ENCODE peak calls at places on chromosomes 11 and 22, in six cellular contexts. One of them, this sample, is unnamed.

GRCh38 chr11:7918141-7918540 is 12.9 kb downstream of the OR10A6 start:
- DNase-seq in GM23248: no peak
- DNase-seq in MM.1S: no peak
- DNase-seq in SK-N-SH: no peak
- DNase-seq in neural progenitor cell: no peak
- DNase-seq in HCT116: no peak
- DNase-seq in this sample: peak; percentile 54

GRCh38 chr11:69343401-69344321 is 49.7 kb downstream of the MYEOV start:
- DNase-seq in SK-N-SH: no peak
- DNase-seq in neural progenitor cell: no peak
- DNase-seq in MM.1S: no peak
- DNase-seq in HCT116: no peak
- DNase-seq in GM23248: no peak
- DNase-seq in this sample: no peak

GRCh38 chr11:93051181-93051580 is 81.7 kb downstream of the MTNR1B start:
- DNase-seq in neural progenitor cell: no peak
- DNase-seq in SK-N-SH: no peak
- DNase-seq in GM23248: peak; percentile 69
- DNase-seq in MM.1S: no peak
- DNase-seq in HCT116: no peak
- DNase-seq in this sample: no peak

GRCh38 chr11:61158691-61159381 is 2.4 kb downstream of the VPS37C start:
- DNase-seq in neural progenitor cell: no peak
- DNase-seq in SK-N-SH: no peak
- DNase-seq in GM23248: peak; percentile 80
- DNase-seq in HCT116: no peak
- DNase-seq in MM.1S: no peak
- DNase-seq in this sample: peak; percentile 93

GRCh38 chr11:75665126-75665525 is 3.7 kb downstream of the MAP6 start:
- DNase-seq in GM23248: no peak
- DNase-seq in HCT116: no peak
- DNase-seq in MM.1S: no peak
- DNase-seq in SK-N-SH: no peak
- DNase-seq in neural progenitor cell: no peak
- DNase-seq in this sample: no peak

GRCh38 chr22:43296279-43296902 is 46.8 kb downstream of the SCUBE1 start:
- DNase-seq in neural progenitor cell: peak; percentile 41
- DNase-seq in MM.1S: no peak
- DNase-seq in SK-N-SH: no peak
- DNase-seq in GM23248: no peak
- DNase-seq in HCT116: no peak
- DNase-seq in this sample: no peak

GRCh38 chr11:70077411-70078094 is 564 bp upstream of the ANO1 start:
- DNase-seq in HCT116: no peak
- DNase-seq in GM23248: no peak
- DNase-seq in SK-N-SH: no peak
- DNase-seq in neural progenitor cell: no peak
- DNase-seq in MM.1S: no peak
- DNase-seq in this sample: peak; percentile 71

GRCh38 chr22:40156001-40156516 is 21.7 kb upstream of the TNRC6B start:
- DNase-seq in GM23248: peak; percentile 49
- DNase-seq in neural progenitor cell: no peak
- DNase-seq in HCT116: peak; percentile 51
- DNase-seq in SK-N-SH: no peak
- DNase-seq in MM.1S: peak; percentile 11
- DNase-seq in this sample: peak; percentile 87

GRCh38 chr11:63609536-63609935 is 4.7 kb downstream of the PLAAT3 start:
- DNase-seq in MM.1S: no peak
- DNase-seq in GM23248: no peak
- DNase-seq in HCT116: no peak
- DNase-seq in SK-N-SH: peak; percentile 44
- DNase-seq in neural progenitor cell: no peak
- DNase-seq in this sample: no peak

GRCh38 chr11:12045914-12046635 is 37.6 kb upstream of the DKK3 start:
- DNase-seq in GM23248: peak; percentile 36
- DNase-seq in HCT116: no peak
- DNase-seq in SK-N-SH: no peak
- DNase-seq in MM.1S: no peak
- DNase-seq in neural progenitor cell: no peak
- DNase-seq in this sample: no peak

GRCh38 chr22:31625661-31626426 is 36.2 kb downstream of the PISD start:
- DNase-seq in neural progenitor cell: peak; percentile 89
- DNase-seq in HCT116: no peak
- DNase-seq in SK-N-SH: no peak
- DNase-seq in MM.1S: no peak
- DNase-seq in GM23248: peak; percentile 50
- DNase-seq in this sample: no peak

GRCh38 chr22:33563568-33563967 is 356.7 kb downstream of the LARGE1 start:
- DNase-seq in HCT116: no peak
- DNase-seq in neural progenitor cell: no peak
- DNase-seq in GM23248: no peak
- DNase-seq in SK-N-SH: no peak
- DNase-seq in MM.1S: no peak
- DNase-seq in this sample: no peak

GRCh38 chr22:30159082-30159481 is 78.8 kb downstream of the HORMAD2 start:
- DNase-seq in HCT116: no peak
- DNase-seq in GM23248: no peak
- DNase-seq in neural progenitor cell: no peak
- DNase-seq in MM.1S: no peak
- DNase-seq in SK-N-SH: no peak
- DNase-seq in this sample: no peak

GRCh38 chr22:37222440-37222971 is 10.2 kb upstream of the SSTR3 start:
- DNase-seq in HCT116: no peak
- DNase-seq in MM.1S: peak; percentile 77
- DNase-seq in GM23248: no peak
- DNase-seq in SK-N-SH: no peak
- DNase-seq in neural progenitor cell: no peak
- DNase-seq in this sample: no peak

GRCh38 chr11:113994077-113994954 is 19.4 kb downstream of the HTR3A start:
- DNase-seq in GM23248: peak; percentile 27
- DNase-seq in MM.1S: no peak
- DNase-seq in neural progenitor cell: peak; percentile 76
- DNase-seq in HCT116: no peak
- DNase-seq in SK-N-SH: peak; percentile 71
- DNase-seq in this sample: peak; percentile 43

GRCh38 chr22:38835888-38836301 is 7.9 kb downstream of the NPTXR start:
- DNase-seq in SK-N-SH: no peak
- DNase-seq in neural progenitor cell: no peak
- DNase-seq in MM.1S: no peak
- DNase-seq in HCT116: no peak
- DNase-seq in GM23248: peak; percentile 88
- DNase-seq in this sample: peak; percentile 65

GRCh38 chr11:129728571-129728970 is 87.1 kb upstream of the TMEM45B start:
- DNase-seq in MM.1S: no peak
- DNase-seq in GM23248: no peak
- DNase-seq in neural progenitor cell: no peak
- DNase-seq in SK-N-SH: no peak
- DNase-seq in HCT116: no peak
- DNase-seq in this sample: peak; percentile 58

GRCh38 chr11:120079750-120080610 is 57.9 kb downstream of the TRIM29 start:
- DNase-seq in HCT116: no peak
- DNase-seq in GM23248: peak; percentile 39
- DNase-seq in SK-N-SH: no peak
- DNase-seq in MM.1S: no peak
- DNase-seq in neural progenitor cell: no peak
- DNase-seq in this sample: no peak

GRCh38 chr11:15780837-15781236 is 575.5 kb downstream of the SOX6 start:
- DNase-seq in SK-N-SH: no peak
- DNase-seq in neural progenitor cell: no peak
- DNase-seq in GM23248: no peak
- DNase-seq in HCT116: no peak
- DNase-seq in MM.1S: no peak
- DNase-seq in this sample: no peak

GRCh38 chr11:68115285-68115684 is 5.9 kb downstream of the CHKA start:
- DNase-seq in MM.1S: no peak
- DNase-seq in HCT116: no peak
- DNase-seq in neural progenitor cell: no peak
- DNase-seq in GM23248: no peak
- DNase-seq in SK-N-SH: no peak
- DNase-seq in this sample: no peak

GRCh38 chr11:17386331-17387084 is 2.0 kb downstream of the KCNJ11 start:
- DNase-seq in HCT116: peak; percentile 18
- DNase-seq in MM.1S: peak; percentile 78
- DNase-seq in SK-N-SH: peak; percentile 74
- DNase-seq in GM23248: peak; percentile 69
- DNase-seq in neural progenitor cell: peak; percentile 69
- DNase-seq in this sample: peak; percentile 62

GRCh38 chr11:47010192-47010591 is 73.6 kb downstream of the CSTPP1 start:
- DNase-seq in GM23248: peak; percentile 19
- DNase-seq in neural progenitor cell: peak; percentile 11
- DNase-seq in MM.1S: no peak
- DNase-seq in SK-N-SH: no peak
- DNase-seq in HCT116: no peak
- DNase-seq in this sample: no peak

GRCh38 chr22:28829358-28830181 is 29.2 kb upstream of the XBP1 start:
- DNase-seq in MM.1S: peak; percentile 90
- DNase-seq in HCT116: peak; percentile 36
- DNase-seq in SK-N-SH: peak; percentile 77
- DNase-seq in neural progenitor cell: peak; percentile 86
- DNase-seq in GM23248: peak; percentile 85
- DNase-seq in this sample: peak; percentile 80

GRCh38 chr11:59437770-59438169 is 1.5 kb downstream of the OR5A1 start:
- DNase-seq in GM23248: no peak
- DNase-seq in HCT116: no peak
- DNase-seq in SK-N-SH: no peak
- DNase-seq in MM.1S: no peak
- DNase-seq in neural progenitor cell: peak; percentile 42
- DNase-seq in this sample: no peak

GRCh38 chr11:134460044-134460371 is 48.0 kb upstream of the B3GAT1 start:
- DNase-seq in GM23248: no peak
- DNase-seq in MM.1S: no peak
- DNase-seq in SK-N-SH: no peak
- DNase-seq in neural progenitor cell: no peak
- DNase-seq in HCT116: no peak
- DNase-seq in this sample: no peak

GRCh38 chr22:20530368-20531153 is 23.2 kb downstream of the MED15 start:
- DNase-seq in GM23248: peak; percentile 96
- DNase-seq in neural progenitor cell: no peak
- DNase-seq in MM.1S: no peak
- DNase-seq in HCT116: peak; percentile 56
- DNase-seq in SK-N-SH: no peak
- DNase-seq in this sample: peak; percentile 85

GRCh38 chr22:46731246-46732040 is 6.6 kb downstream of the CERK start:
- DNase-seq in SK-N-SH: peak; percentile 50
- DNase-seq in MM.1S: no peak
- DNase-seq in GM23248: peak; percentile 33
- DNase-seq in neural progenitor cell: peak; percentile 65
- DNase-seq in HCT116: no peak
- DNase-seq in this sample: no peak

GRCh38 chr22:35656284-35656752 is 8.1 kb downstream of the APOL6 start:
- DNase-seq in HCT116: no peak
- DNase-seq in GM23248: no peak
- DNase-seq in neural progenitor cell: no peak
- DNase-seq in MM.1S: no peak
- DNase-seq in SK-N-SH: peak; percentile 66
- DNase-seq in this sample: no peak
- TF ChIP-seq EZH2phosphoT487 in HCT116: no peak
- TF ChIP-seq EZH2phosphoT487 in GM23248: no peak
- TF ChIP-seq EZH2phosphoT487 in neural progenitor cell: no peak
- TF ChIP-seq EZH2phosphoT487 in MM.1S: no peak
- TF ChIP-seq EZH2phosphoT487 in SK-N-SH: no peak
- TF ChIP-seq EZH2phosphoT487 in this sample: no peak

GRCh38 chr11:44574620-44575287 is 9.3 kb downstream of the CD82 start:
- DNase-seq in SK-N-SH: peak; percentile 3
- DNase-seq in HCT116: no peak
- DNase-seq in MM.1S: peak; percentile 38
- DNase-seq in neural progenitor cell: no peak
- DNase-seq in GM23248: peak; percentile 92
- DNase-seq in this sample: peak; percentile 57
- H3K9ac ChIP-seq in SK-N-SH: peak overlapping the region; percentile 47
- H3K9ac ChIP-seq in HCT116: no peak overlapping the region
- H3K9ac ChIP-seq in MM.1S: no peak overlapping the region
- H3K9ac ChIP-seq in neural progenitor cell: no peak overlapping the region
- H3K9ac ChIP-seq in GM23248: peak overlapping the region; percentile 67
- H3K9ac ChIP-seq in this sample: no peak overlapping the region

GRCh38 chr11:86194998-86195397 is 49.6 kb upstream of the EED start:
- DNase-seq in HCT116: no peak
- DNase-seq in neural progenitor cell: no peak
- DNase-seq in MM.1S: no peak
- DNase-seq in SK-N-SH: no peak
- DNase-seq in GM23248: no peak
- DNase-seq in this sample: no peak

GRCh38 chr11:86191874-86192273 is 52.7 kb upstream of the EED start:
- DNase-seq in MM.1S: no peak
- DNase-seq in HCT116: no peak
- DNase-seq in SK-N-SH: no peak
- DNase-seq in neural progenitor cell: no peak
- DNase-seq in GM23248: no peak
- DNase-seq in this sample: no peak

GRCh38 chr11:86196291-86196690 is 48.3 kb upstream of the EED start:
- DNase-seq in MM.1S: no peak
- DNase-seq in SK-N-SH: no peak
- DNase-seq in HCT116: no peak
- DNase-seq in neural progenitor cell: no peak
- DNase-seq in GM23248: no peak
- DNase-seq in this sample: no peak

GRCh38 chr11:86192858-86193257 is 51.7 kb upstream of the EED start:
- DNase-seq in HCT116: no peak
- DNase-seq in MM.1S: no peak
- DNase-seq in SK-N-SH: no peak
- DNase-seq in neural progenitor cell: no peak
- DNase-seq in GM23248: no peak
- DNase-seq in this sample: no peak

DNA sequence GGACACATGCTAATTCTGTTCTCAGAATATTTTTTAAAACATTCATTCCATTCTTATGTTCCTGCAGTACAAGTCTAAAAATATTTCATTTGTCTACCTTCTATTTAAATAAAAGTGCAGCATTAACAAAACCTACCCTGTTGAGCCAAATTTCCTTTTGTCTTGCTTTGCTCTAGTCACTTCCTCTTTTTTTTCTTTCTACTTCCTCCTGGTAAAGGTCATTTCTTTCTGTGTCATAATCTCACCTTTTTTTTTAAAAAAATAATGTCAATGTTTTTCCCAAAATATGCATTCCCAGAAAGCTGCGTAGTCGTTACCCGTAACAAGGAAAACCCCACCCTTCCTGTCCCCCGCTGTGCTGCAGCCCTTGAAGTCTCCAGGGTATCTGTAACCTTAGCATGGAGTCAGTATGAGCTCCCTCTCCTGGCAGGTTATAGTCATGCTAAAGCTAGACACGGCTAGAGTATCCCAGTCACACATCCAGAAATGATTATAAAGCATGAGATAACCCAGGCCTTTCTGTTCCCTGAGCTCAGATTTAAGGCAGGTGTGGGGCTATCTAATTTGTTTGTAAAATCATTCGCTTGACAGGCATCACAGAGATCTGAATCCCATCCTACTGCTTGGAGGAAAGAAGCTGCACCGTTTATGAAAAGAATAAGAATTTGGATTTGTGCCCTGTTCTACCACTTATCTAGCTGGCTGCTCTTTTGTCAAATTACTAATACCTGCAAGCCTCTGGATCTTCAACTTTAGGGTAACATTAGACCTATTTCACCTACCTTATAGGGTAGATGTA is 51.1 kb upstream of the EED start:
- DNase-seq in MM.1S: peak; percentile 85
- DNase-seq in GM23248: peak; percentile 84
- DNase-seq in HCT116: peak; percentile 86
- DNase-seq in neural progenitor cell: peak; percentile 82
- DNase-seq in SK-N-SH: peak; percentile 72
- DNase-seq in this sample: peak; percentile 78
- H3K4me3 ChIP-seq in MM.1S: peak overlapping the region; percentile 54
- H3K4me3 ChIP-seq in GM23248: peak overlapping the region; percentile 20
- H3K4me3 ChIP-seq in HCT116: peak overlapping the region; percentile 20
- H3K4me3 ChIP-seq in neural progenitor cell: peak overlapping the region; percentile 20
- H3K4me3 ChIP-seq in SK-N-SH: no peak overlapping the region
- H3K4me3 ChIP-seq in this sample: peak overlapping the region; percentile 60

GRCh38 chr11:2526808-2527381 is 82.1 kb downstream of the KCNQ1 start:
- DNase-seq in SK-N-SH: no peak
- DNase-seq in MM.1S: peak; percentile 72
- DNase-seq in GM23248: peak; percentile 38
- DNase-seq in neural progenitor cell: no peak
- DNase-seq in HCT116: no peak
- DNase-seq in this sample: no peak
- TF ChIP-seq EZH2phosphoT487 in SK-N-SH: no peak
- TF ChIP-seq EZH2phosphoT487 in MM.1S: no peak
- TF ChIP-seq EZH2phosphoT487 in GM23248: no peak
- TF ChIP-seq EZH2phosphoT487 in neural progenitor cell: no peak
- TF ChIP-seq EZH2phosphoT487 in HCT116: no peak
- TF ChIP-seq EZH2phosphoT487 in this sample: no peak